ENCODE peak calls at places on chromosomes 16 and 17, in eight cellular contexts. One of them, this sample, is unnamed.

GRCh38 chr16:71367243-71367976 is 8.9 kb downstream of the CALB2 start:
- DNase-seq in thyroid gland: peak
- DNase-seq in heart right ventricle: no peak
- DNase-seq in left lung: no peak
- DNase-seq in astrocyte of the spinal cord: no peak
- DNase-seq in IMR-90: peak
- DNase-seq in mucosa of descending colon: peak
- DNase-seq in mesothelial cell of epicardium: no peak
- DNase-seq in this sample: no peak

GRCh38 chr17:28030386-28030785 is 12.1 kb upstream of the NLK start:
- DNase-seq in left lung: peak
- DNase-seq in mesothelial cell of epicardium: no peak
- DNase-seq in heart right ventricle: no peak
- DNase-seq in IMR-90: no peak
- DNase-seq in thyroid gland: peak
- DNase-seq in astrocyte of the spinal cord: no peak
- DNase-seq in mucosa of descending colon: no peak
- DNase-seq in this sample: no peak

GRCh38 chr17:38715216-38715943 is 10.3 kb downstream of the MLLT6 start:
- DNase-seq in astrocyte of the spinal cord: no peak
- DNase-seq in heart right ventricle: no peak
- DNase-seq in mucosa of descending colon: no peak
- DNase-seq in IMR-90: no peak
- DNase-seq in mesothelial cell of epicardium: no peak
- DNase-seq in thyroid gland: no peak
- DNase-seq in left lung: no peak
- DNase-seq in this sample: no peak

GRCh38 chr16:2884041-2884451 is 1.0 kb downstream of the FLYWCH2 start:
- DNase-seq in mesothelial cell of epicardium: no peak
- DNase-seq in heart right ventricle: no peak
- DNase-seq in left lung: no peak
- DNase-seq in thyroid gland: no peak
- DNase-seq in astrocyte of the spinal cord: no peak
- DNase-seq in IMR-90: no peak
- DNase-seq in mucosa of descending colon: no peak
- DNase-seq in this sample: no peak

GRCh38 chr16:24493859-24494258 is 45.5 kb upstream of the RBBP6 start:
- DNase-seq in heart right ventricle: no peak
- DNase-seq in astrocyte of the spinal cord: no peak
- DNase-seq in left lung: no peak
- DNase-seq in IMR-90: no peak
- DNase-seq in thyroid gland: no peak
- DNase-seq in mucosa of descending colon: no peak
- DNase-seq in mesothelial cell of epicardium: no peak
- DNase-seq in this sample: no peak

GRCh38 chr17:39401412-39402278 is at the start of gene FBXL20:
- DNase-seq in left lung: peak
- DNase-seq in astrocyte of the spinal cord: peak
- DNase-seq in IMR-90: peak
- DNase-seq in mesothelial cell of epicardium: peak
- DNase-seq in thyroid gland: peak
- DNase-seq in heart right ventricle: peak
- DNase-seq in mucosa of descending colon: peak
- DNase-seq in this sample: peak

GRCh38 chr16:20347666-20348364 is 4.7 kb downstream of the UMOD start:
- DNase-seq in mucosa of descending colon: no peak
- DNase-seq in heart right ventricle: no peak
- DNase-seq in left lung: no peak
- DNase-seq in astrocyte of the spinal cord: no peak
- DNase-seq in mesothelial cell of epicardium: no peak
- DNase-seq in IMR-90: no peak
- DNase-seq in thyroid gland: no peak
- DNase-seq in this sample: no peak

GRCh38 chr17:64599187-64599676 is 62.9 kb downstream of the SMURF2 start:
- DNase-seq in astrocyte of the spinal cord: peak
- DNase-seq in mucosa of descending colon: peak
- DNase-seq in mesothelial cell of epicardium: no peak
- DNase-seq in left lung: no peak
- DNase-seq in heart right ventricle: no peak
- DNase-seq in IMR-90: no peak
- DNase-seq in thyroid gland: no peak
- DNase-seq in this sample: no peak

GRCh38 chr17:42301022-42301421 is 12.7 kb downstream of the STAT5A start:
- DNase-seq in left lung: no peak
- DNase-seq in astrocyte of the spinal cord: no peak
- DNase-seq in IMR-90: no peak
- DNase-seq in thyroid gland: no peak
- DNase-seq in mesothelial cell of epicardium: no peak
- DNase-seq in heart right ventricle: no peak
- DNase-seq in mucosa of descending colon: no peak
- DNase-seq in this sample: no peak

GRCh38 chr16:83808573-83809014 is 816 bp downstream of the HSBP1 start:
- DNase-seq in astrocyte of the spinal cord: peak
- DNase-seq in IMR-90: no peak
- DNase-seq in left lung: no peak
- DNase-seq in mesothelial cell of epicardium: no peak
- DNase-seq in heart right ventricle: no peak
- DNase-seq in mucosa of descending colon: no peak
- DNase-seq in thyroid gland: no peak
- DNase-seq in this sample: no peak

GRCh38 chr16:78720416-78720815 is 621.0 kb downstream of the WWOX start:
- DNase-seq in left lung: no peak
- DNase-seq in IMR-90: no peak
- DNase-seq in heart right ventricle: no peak
- DNase-seq in astrocyte of the spinal cord: no peak
- DNase-seq in thyroid gland: no peak
- DNase-seq in mucosa of descending colon: no peak
- DNase-seq in mesothelial cell of epicardium: no peak
- DNase-seq in this sample: no peak

GRCh38 chr17:2707721-2708584 is 3.6 kb downstream of the CLUH start:
- DNase-seq in heart right ventricle: peak
- DNase-seq in astrocyte of the spinal cord: no peak
- DNase-seq in mesothelial cell of epicardium: no peak
- DNase-seq in left lung: no peak
- DNase-seq in IMR-90: no peak
- DNase-seq in mucosa of descending colon: peak
- DNase-seq in thyroid gland: peak
- DNase-seq in this sample: peak

GRCh38 chr16:70523621-70524405 is at the start of gene SF3B3:
- DNase-seq in mucosa of descending colon: peak
- DNase-seq in heart right ventricle: peak
- DNase-seq in astrocyte of the spinal cord: peak
- DNase-seq in thyroid gland: peak
- DNase-seq in left lung: peak
- DNase-seq in mesothelial cell of epicardium: peak
- DNase-seq in IMR-90: peak
- DNase-seq in this sample: peak

GRCh38 chr17:45136846-45137560 is 1.5 kb downstream of the ACBD4 start:
- DNase-seq in left lung: no peak
- DNase-seq in mesothelial cell of epicardium: no peak
- DNase-seq in IMR-90: no peak
- DNase-seq in astrocyte of the spinal cord: no peak
- DNase-seq in mucosa of descending colon: no peak
- DNase-seq in heart right ventricle: no peak
- DNase-seq in thyroid gland: no peak
- DNase-seq in this sample: no peak

GRCh38 chr16:71724320-71724751 is at the start of gene PHLPP2:
- DNase-seq in IMR-90: peak
- DNase-seq in thyroid gland: no peak
- DNase-seq in left lung: no peak
- DNase-seq in astrocyte of the spinal cord: no peak
- DNase-seq in heart right ventricle: no peak
- DNase-seq in mesothelial cell of epicardium: no peak
- DNase-seq in mucosa of descending colon: no peak
- DNase-seq in this sample: no peak

DNA sequence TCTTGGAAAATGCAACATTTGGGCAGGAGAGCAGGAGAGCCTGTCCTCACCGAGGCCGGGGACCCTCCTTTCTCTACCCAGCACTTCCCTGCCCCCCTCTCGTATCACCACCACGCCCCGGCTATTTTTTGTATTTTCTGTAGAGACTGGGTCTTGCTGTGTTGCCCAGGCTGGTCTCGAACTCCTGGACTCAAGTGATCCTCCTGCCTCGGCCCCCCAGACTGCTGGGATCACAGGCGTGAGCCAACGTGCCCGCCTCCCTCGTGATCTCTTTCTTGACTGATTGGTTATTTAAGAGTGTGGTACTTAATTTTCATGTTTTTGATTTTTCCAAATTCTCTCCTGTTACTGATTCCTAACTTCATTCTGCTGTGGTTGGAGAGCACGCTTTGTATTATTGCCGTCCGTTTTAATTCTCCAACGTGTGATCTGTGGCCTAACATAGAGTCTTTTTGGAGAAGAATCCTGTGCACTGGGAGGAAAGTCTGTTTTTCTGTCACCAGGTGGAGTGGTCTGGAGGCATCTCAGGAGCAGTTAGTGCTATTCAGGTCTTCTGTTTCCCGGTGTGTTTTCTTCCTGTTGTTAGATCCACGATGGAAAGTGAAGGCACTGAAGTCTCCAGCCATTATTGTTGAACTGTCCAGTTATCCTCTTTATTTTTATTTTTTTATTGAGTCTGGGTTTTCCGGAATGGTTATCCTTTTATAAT is 40.4 kb downstream of the ZNF778 start:
- DNase-seq in mesothelial cell of epicardium: no peak
- DNase-seq in mucosa of descending colon: no peak
- DNase-seq in thyroid gland: no peak
- DNase-seq in left lung: no peak
- DNase-seq in IMR-90: no peak
- DNase-seq in heart right ventricle: no peak
- DNase-seq in astrocyte of the spinal cord: no peak
- DNase-seq in this sample: no peak
- TF ChIP-seq CTCF in mesothelial cell of epicardium: no peak
- TF ChIP-seq CTCF in mucosa of descending colon: no peak
- TF ChIP-seq CTCF in thyroid gland: no peak
- TF ChIP-seq CTCF in left lung: no peak
- TF ChIP-seq CTCF in IMR-90: no peak
- TF ChIP-seq CTCF in heart right ventricle: no peak
- TF ChIP-seq CTCF in astrocyte of the spinal cord: no peak
- TF ChIP-seq CTCF in this sample: no peak

GRCh38 chr16:50881953-50882352 is 140.1 kb downstream of the CYLD start:
- DNase-seq in mucosa of descending colon: no peak
- DNase-seq in astrocyte of the spinal cord: no peak
- DNase-seq in mesothelial cell of epicardium: no peak
- DNase-seq in IMR-90: no peak
- DNase-seq in heart right ventricle: no peak
- DNase-seq in left lung: no peak
- DNase-seq in thyroid gland: no peak
- DNase-seq in this sample: peak

GRCh38 chr16:50881331-50881830 is 139.5 kb downstream of the CYLD start:
- DNase-seq in IMR-90: no peak
- DNase-seq in mesothelial cell of epicardium: no peak
- DNase-seq in heart right ventricle: no peak
- DNase-seq in left lung: no peak
- DNase-seq in thyroid gland: no peak
- DNase-seq in mucosa of descending colon: no peak
- DNase-seq in astrocyte of the spinal cord: no peak
- DNase-seq in this sample: peak

GRCh38 chr16:50887500-50887899 is 145.6 kb downstream of the CYLD start:
- DNase-seq in heart right ventricle: no peak
- DNase-seq in IMR-90: no peak
- DNase-seq in thyroid gland: no peak
- DNase-seq in mesothelial cell of epicardium: no peak
- DNase-seq in left lung: no peak
- DNase-seq in mucosa of descending colon: no peak
- DNase-seq in astrocyte of the spinal cord: no peak
- DNase-seq in this sample: peak

GRCh38 chr16:50880926-50881325 is 139.0 kb downstream of the CYLD start:
- DNase-seq in heart right ventricle: no peak
- DNase-seq in thyroid gland: no peak
- DNase-seq in mucosa of descending colon: no peak
- DNase-seq in astrocyte of the spinal cord: no peak
- DNase-seq in mesothelial cell of epicardium: no peak
- DNase-seq in left lung: no peak
- DNase-seq in IMR-90: no peak
- DNase-seq in this sample: peak

GRCh38 chr16:50884066-50884860 is 142.4 kb downstream of the CYLD start:
- DNase-seq in astrocyte of the spinal cord: no peak
- DNase-seq in thyroid gland: no peak
- DNase-seq in mucosa of descending colon: peak
- DNase-seq in mesothelial cell of epicardium: no peak
- DNase-seq in IMR-90: no peak
- DNase-seq in heart right ventricle: no peak
- DNase-seq in left lung: no peak
- DNase-seq in this sample: peak
- TF ChIP-seq CTCF in astrocyte of the spinal cord: peak
- TF ChIP-seq CTCF in thyroid gland: no peak
- TF ChIP-seq CTCF in mucosa of descending colon: no peak
- TF ChIP-seq CTCF in mesothelial cell of epicardium: no peak
- TF ChIP-seq CTCF in IMR-90: peak
- TF ChIP-seq CTCF in heart right ventricle: no peak
- TF ChIP-seq CTCF in left lung: peak
- TF ChIP-seq CTCF in this sample: no peak

GRCh38 chr16:51121009-51121347 is 30.1 kb downstream of the SALL1 start:
- DNase-seq in astrocyte of the spinal cord: no peak
- DNase-seq in left lung: no peak
- DNase-seq in IMR-90: no peak
- DNase-seq in mesothelial cell of epicardium: no peak
- DNase-seq in heart right ventricle: no peak
- DNase-seq in thyroid gland: no peak
- DNase-seq in mucosa of descending colon: no peak
- DNase-seq in this sample: no peak

GRCh38 chr16:51124896-51125295 is 26.2 kb downstream of the SALL1 start:
- DNase-seq in astrocyte of the spinal cord: no peak
- DNase-seq in left lung: no peak
- DNase-seq in heart right ventricle: no peak
- DNase-seq in thyroid gland: no peak
- DNase-seq in IMR-90: no peak
- DNase-seq in mesothelial cell of epicardium: no peak
- DNase-seq in mucosa of descending colon: no peak
- DNase-seq in this sample: no peak

GRCh38 chr16:51121850-51122249 is 29.2 kb downstream of the SALL1 start:
- DNase-seq in thyroid gland: no peak
- DNase-seq in mucosa of descending colon: no peak
- DNase-seq in left lung: no peak
- DNase-seq in heart right ventricle: no peak
- DNase-seq in astrocyte of the spinal cord: no peak
- DNase-seq in mesothelial cell of epicardium: no peak
- DNase-seq in IMR-90: no peak
- DNase-seq in this sample: no peak

GRCh38 chr16:51129105-51129504 is 22.0 kb downstream of the SALL1 start:
- DNase-seq in IMR-90: peak
- DNase-seq in mucosa of descending colon: no peak
- DNase-seq in heart right ventricle: no peak
- DNase-seq in thyroid gland: peak
- DNase-seq in left lung: no peak
- DNase-seq in mesothelial cell of epicardium: no peak
- DNase-seq in astrocyte of the spinal cord: peak
- DNase-seq in this sample: no peak

GRCh38 chr16:51125992-51126391 is 25.1 kb downstream of the SALL1 start:
- DNase-seq in heart right ventricle: no peak
- DNase-seq in IMR-90: no peak
- DNase-seq in astrocyte of the spinal cord: no peak
- DNase-seq in thyroid gland: no peak
- DNase-seq in mesothelial cell of epicardium: no peak
- DNase-seq in left lung: no peak
- DNase-seq in mucosa of descending colon: no peak
- DNase-seq in this sample: no peak
- TF ChIP-seq CTCF in heart right ventricle: no peak
- TF ChIP-seq CTCF in IMR-90: no peak
- TF ChIP-seq CTCF in astrocyte of the spinal cord: no peak
- TF ChIP-seq CTCF in thyroid gland: no peak
- TF ChIP-seq CTCF in mesothelial cell of epicardium: no peak
- TF ChIP-seq CTCF in left lung: no peak
- TF ChIP-seq CTCF in mucosa of descending colon: no peak
- TF ChIP-seq CTCF in this sample: no peak

GRCh38 chr17:55726440-55726839 is 3.8 kb upstream of the TMEM100 start:
- DNase-seq in IMR-90: peak
- DNase-seq in left lung: no peak
- DNase-seq in mesothelial cell of epicardium: no peak
- DNase-seq in astrocyte of the spinal cord: peak
- DNase-seq in mucosa of descending colon: peak
- DNase-seq in heart right ventricle: peak
- DNase-seq in thyroid gland: peak
- DNase-seq in this sample: peak
- TF ChIP-seq CTCF in IMR-90: no peak
- TF ChIP-seq CTCF in left lung: no peak
- TF ChIP-seq CTCF in mesothelial cell of epicardium: no peak
- TF ChIP-seq CTCF in astrocyte of the spinal cord: no peak
- TF ChIP-seq CTCF in mucosa of descending colon: no peak
- TF ChIP-seq CTCF in heart right ventricle: no peak
- TF ChIP-seq CTCF in thyroid gland: no peak
- TF ChIP-seq CTCF in this sample: no peak